ENCODE peak calls at places on chromosomes 1 and 21, in eight cellular contexts. X, V, L, I, T, G, D and Y are unnamed samples.

GRCh38 chr1:95012389-95012788 is 60.4 kb downstream of the ALG14 start:
- DNase-seq in X (no peak), V (no peak), L (no peak), I (no peak), T (no peak), G (no peak), D (no peak), Y (no peak)

GRCh38 chr1:37480125-37480466 is 5.7 kb downstream of the ZC3H12A start:
- DNase-seq in X (no peak), V (no peak), L (no peak), I (no peak), T (no peak), G (no peak), D (no peak), Y (no peak)

GRCh38 chr1:207619833-207620572 is 24.9 kb upstream of the CR1L start:
- DNase-seq in X (no peak), V (no peak), L (no peak), I (peak; percentile 71), T (no peak), G (no peak), D (peak; percentile 67), Y (peak; percentile 28)

GRCh38 chr1:22317920-22318243 is 133.8 kb upstream of the ZBTB40 start:
- DNase-seq in X (no peak), V (no peak), L (no peak), I (no peak), T (no peak), G (no peak), D (no peak), Y (no peak)

GRCh38 chr1:117572546-117572945 is 33.3 kb upstream of the TENT5C start:
- DNase-seq in X (peak; percentile 24), V (no peak), L (no peak), I (no peak), T (no peak), G (no peak), D (peak; percentile 33), Y (no peak)

GRCh38 chr1:98256700-98257099 is 335.9 kb upstream of the DPYD start:
- DNase-seq in X (no peak), V (no peak), L (no peak), I (peak; percentile 38), T (no peak), G (no peak), D (no peak), Y (no peak)

GRCh38 chr1:172322219-172323061 is 98.0 kb upstream of the C1orf105 start:
- DNase-seq in X (no peak), V (no peak), L (peak; percentile 45), I (peak; percentile 26), T (no peak), G (no peak), D (no peak), Y (peak; percentile 42)

GRCh38 chr21:45350206-45350854 is 54.6 kb upstream of the COL18A1 start:
- DNase-seq in X (no peak), V (no peak), L (no peak), I (no peak), T (no peak), G (no peak), D (no peak), Y (no peak)

GRCh38 chr1:10788592-10789006 is 7.8 kb downstream of the CASZ1 start:
- DNase-seq in X (no peak), V (peak; percentile 24), L (peak; percentile 87), I (no peak), T (no peak), G (no peak), D (no peak), Y (no peak)

GRCh38 chr1:199282910-199283309 is 644.1 kb downstream of the PTPRC start:
- DNase-seq in X (no peak), V (no peak), L (no peak), I (no peak), T (no peak), G (no peak), D (no peak), Y (no peak)

GRCh38 chr1:43844114-43844513 is 89.5 kb upstream of the ARTN start:
- DNase-seq in X (no peak), V (no peak), L (no peak), I (no peak), T (no peak), G (no peak), D (no peak), Y (no peak)

GRCh38 chr1:34460193-34460592 is 283.5 kb downstream of the C1orf94 start:
- DNase-seq in X (peak; percentile 3), V (no peak), L (peak; percentile 31), I (peak; percentile 55), T (peak; percentile 5), G (peak; percentile 28), D (peak; percentile 46), Y (peak; percentile 23)

GRCh38 chr1:22176258-22176657 is 33.4 kb upstream of the WNT4 start:
- DNase-seq in X (peak; percentile 19), V (no peak), L (no peak), I (no peak), T (no peak), G (peak; percentile 46), D (peak; percentile 7), Y (peak; percentile 63)

GRCh38 chr21:34935868-34936267 is 113.2 kb downstream of the RUNX1 start:
- DNase-seq in X (no peak), V (no peak), L (no peak), I (no peak), T (no peak), G (no peak), D (no peak), Y (no peak)

GRCh38 chr1:209755926-209756607 is at the start of gene TRAF3IP3:
- DNase-seq in X (no peak), V (no peak), L (no peak), I (no peak), T (peak; percentile 61), G (peak; percentile 80), D (peak; percentile 86), Y (no peak)

GRCh38 chr1:193960040-193960439 is 773.6 kb upstream of the B3GALT2 start:
- DNase-seq in X (no peak), V (no peak), L (no peak), I (no peak), T (no peak), G (no peak), D (no peak), Y (no peak)

GRCh38 chr1:98077691-98078090 is 156.9 kb upstream of the DPYD start:
- DNase-seq in X (no peak), V (no peak), L (no peak), I (no peak), T (no peak), G (no peak), D (no peak), Y (no peak)

GRCh38 chr1:89907669-89908293 is 86.9 kb downstream of the LRRC8D start:
- DNase-seq in X (no peak), V (no peak), L (no peak), I (peak; percentile 72), T (no peak), G (no peak), D (no peak), Y (no peak)

GRCh38 chr1:27333717-27334279 is 8.0 kb upstream of the SYTL1 start:
- DNase-seq in X (no peak), V (no peak), L (peak; percentile 16), I (no peak), T (no peak), G (no peak), D (no peak), Y (no peak)

GRCh38 chr1:67766117-67766978 is 66.9 kb downstream of the GNG12 start:
- DNase-seq in X (no peak), V (no peak), L (peak; percentile 43), I (peak; percentile 75), T (no peak), G (peak; percentile 38), D (peak; percentile 61), Y (peak; percentile 4)

GRCh38 chr1:209076688-209077087 is 506.8 kb upstream of the CAMK1G start:
- DNase-seq in X (no peak), V (no peak), L (no peak), I (peak; percentile 50), T (no peak), G (no peak), D (peak; percentile 1), Y (no peak)

GRCh38 chr1:56200446-56200845 is 378.9 kb downstream of the PLPP3 start:
- DNase-seq in X (peak; percentile 71), V (no peak), L (no peak), I (no peak), T (no peak), G (no peak), D (no peak), Y (peak; percentile 72)

GRCh38 chr1:208565761-208566440 is 321.7 kb upstream of the PLXNA2 start:
- DNase-seq in X (no peak), V (no peak), L (no peak), I (no peak), T (no peak), G (no peak), D (no peak), Y (no peak)

GRCh38 chr1:16146888-16147614 is 8.8 kb downstream of the EPHA2 start:
- DNase-seq in X (no peak), V (no peak), L (no peak), I (peak; percentile 57), T (no peak), G (no peak), D (no peak), Y (no peak)

GRCh38 chr1:183580281-183580682 is 10.0 kb downstream of the NCF2 start:
- DNase-seq in X (peak; percentile 82), V (no peak), L (no peak), I (peak; percentile 43), T (no peak), G (peak; percentile 16), D (peak; percentile 38), Y (peak; percentile 60)

GRCh38 chr1:67226688-67227087 is 60.4 kb downstream of the IL23R start:
- DNase-seq in X (no peak), V (no peak), L (no peak), I (no peak), T (no peak), G (no peak), D (no peak), Y (no peak)

GRCh38 chr1:6134741-6135510 is 45.2 kb downstream of the CHD5 start:
- DNase-seq in X (no peak), V (no peak), L (peak; percentile 13), I (no peak), T (no peak), G (no peak), D (no peak), Y (no peak)

GRCh38 chr1:89405275-89405929 is 41.5 kb downstream of the GBP6 start:
- DNase-seq in X (no peak), V (no peak), L (no peak), I (no peak), T (no peak), G (no peak), D (no peak), Y (no peak)

GRCh38 chr1:72394457-72394856 is 112.1 kb upstream of the NEGR1 start:
- DNase-seq in X (no peak), V (no peak), L (no peak), I (no peak), T (no peak), G (no peak), D (no peak), Y (no peak)

GRCh38 chr1:180167721-180168467 is 13.2 kb downstream of the QSOX1 start:
- DNase-seq in X (no peak), V (no peak), L (peak; percentile 47), I (no peak), T (no peak), G (no peak), D (no peak), Y (no peak)